ENCODE peak calls at places on chromosomes 12 and 14, in four cellular contexts. One of them, this sample, is unnamed.

GRCh38 chr14:22380511-22381455 is 208.2 kb downstream of the DAD1 start:
- DNase-seq in stimulated activated CD4-positive, alpha-beta T cell treated with anti-CD3 and anti-CD28 coated beads, Interleukin-1b, Interleukin-23, amount 100 ng/mL, for 1 hour: no peak
- DNase-seq in B cell: no peak
- DNase-seq in stimulated activated CD8-positive, alpha-beta memory T cell treated with anti-CD3 and anti-CD28 coated beads, Interleukin-4, amount 100 ng/mL, for 24 hours: no peak
- DNase-seq in this sample: no peak

GRCh38 chr12:65881348-65881961 is 57.2 kb downstream of the HMGA2 start:
- DNase-seq in stimulated activated CD4-positive, alpha-beta T cell treated with anti-CD3 and anti-CD28 coated beads, Interleukin-1b, Interleukin-23, amount 100 ng/mL, for 1 hour: no peak
- DNase-seq in B cell: no peak
- DNase-seq in stimulated activated CD8-positive, alpha-beta memory T cell treated with anti-CD3 and anti-CD28 coated beads, Interleukin-4, amount 100 ng/mL, for 24 hours: no peak
- DNase-seq in this sample: no peak

GRCh38 chr14:103576371-103577024 is 13.7 kb downstream of the COA8 start:
- DNase-seq in stimulated activated CD8-positive, alpha-beta memory T cell treated with anti-CD3 and anti-CD28 coated beads, Interleukin-4, amount 100 ng/mL, for 24 hours: no peak
- DNase-seq in stimulated activated CD4-positive, alpha-beta T cell treated with anti-CD3 and anti-CD28 coated beads, Interleukin-1b, Interleukin-23, amount 100 ng/mL, for 1 hour: no peak
- DNase-seq in B cell: no peak
- DNase-seq in this sample: no peak

GRCh38 chr12:90253674-90254181 is 545.1 kb upstream of the ATP2B1 start:
- DNase-seq in stimulated activated CD4-positive, alpha-beta T cell treated with anti-CD3 and anti-CD28 coated beads, Interleukin-1b, Interleukin-23, amount 100 ng/mL, for 1 hour: no peak
- DNase-seq in stimulated activated CD8-positive, alpha-beta memory T cell treated with anti-CD3 and anti-CD28 coated beads, Interleukin-4, amount 100 ng/mL, for 24 hours: peak; percentile 8
- DNase-seq in B cell: peak; percentile 44
- DNase-seq in this sample: peak; percentile 15

GRCh38 chr12:120361506-120362208 is 7.3 kb downstream of the MSI1 start:
- DNase-seq in stimulated activated CD4-positive, alpha-beta T cell treated with anti-CD3 and anti-CD28 coated beads, Interleukin-1b, Interleukin-23, amount 100 ng/mL, for 1 hour: no peak
- DNase-seq in stimulated activated CD8-positive, alpha-beta memory T cell treated with anti-CD3 and anti-CD28 coated beads, Interleukin-4, amount 100 ng/mL, for 24 hours: no peak
- DNase-seq in B cell: peak; percentile 75
- DNase-seq in this sample: no peak

GRCh38 chr12:101779626-101780025 is 40.4 kb upstream of the SYCP3 start:
- DNase-seq in stimulated activated CD4-positive, alpha-beta T cell treated with anti-CD3 and anti-CD28 coated beads, Interleukin-1b, Interleukin-23, amount 100 ng/mL, for 1 hour: no peak
- DNase-seq in stimulated activated CD8-positive, alpha-beta memory T cell treated with anti-CD3 and anti-CD28 coated beads, Interleukin-4, amount 100 ng/mL, for 24 hours: no peak
- DNase-seq in B cell: no peak
- DNase-seq in this sample: no peak

GRCh38 chr14:99382071-99382640 is 98.5 kb downstream of the SETD3 start:
- DNase-seq in stimulated activated CD4-positive, alpha-beta T cell treated with anti-CD3 and anti-CD28 coated beads, Interleukin-1b, Interleukin-23, amount 100 ng/mL, for 1 hour: no peak
- DNase-seq in stimulated activated CD8-positive, alpha-beta memory T cell treated with anti-CD3 and anti-CD28 coated beads, Interleukin-4, amount 100 ng/mL, for 24 hours: no peak
- DNase-seq in B cell: no peak
- DNase-seq in this sample: no peak

GRCh38 chr12:28780096-28780495 is 369.0 kb upstream of the FAR2 start:
- DNase-seq in B cell: no peak
- DNase-seq in stimulated activated CD4-positive, alpha-beta T cell treated with anti-CD3 and anti-CD28 coated beads, Interleukin-1b, Interleukin-23, amount 100 ng/mL, for 1 hour: no peak
- DNase-seq in stimulated activated CD8-positive, alpha-beta memory T cell treated with anti-CD3 and anti-CD28 coated beads, Interleukin-4, amount 100 ng/mL, for 24 hours: no peak
- DNase-seq in this sample: no peak

GRCh38 chr12:2397356-2398045 is 344.7 kb downstream of the CACNA1C start:
- DNase-seq in stimulated activated CD8-positive, alpha-beta memory T cell treated with anti-CD3 and anti-CD28 coated beads, Interleukin-4, amount 100 ng/mL, for 24 hours: no peak
- DNase-seq in stimulated activated CD4-positive, alpha-beta T cell treated with anti-CD3 and anti-CD28 coated beads, Interleukin-1b, Interleukin-23, amount 100 ng/mL, for 1 hour: no peak
- DNase-seq in B cell: no peak
- DNase-seq in this sample: no peak

GRCh38 chr12:93614917-93615596 is 42.6 kb downstream of the SOCS2 start:
- DNase-seq in B cell: no peak
- DNase-seq in stimulated activated CD8-positive, alpha-beta memory T cell treated with anti-CD3 and anti-CD28 coated beads, Interleukin-4, amount 100 ng/mL, for 24 hours: no peak
- DNase-seq in stimulated activated CD4-positive, alpha-beta T cell treated with anti-CD3 and anti-CD28 coated beads, Interleukin-1b, Interleukin-23, amount 100 ng/mL, for 1 hour: no peak
- DNase-seq in this sample: no peak

GRCh38 chr12:80175307-80175930 is 76.1 kb downstream of the OTOGL start:
- DNase-seq in stimulated activated CD4-positive, alpha-beta T cell treated with anti-CD3 and anti-CD28 coated beads, Interleukin-1b, Interleukin-23, amount 100 ng/mL, for 1 hour: no peak
- DNase-seq in B cell: no peak
- DNase-seq in stimulated activated CD8-positive, alpha-beta memory T cell treated with anti-CD3 and anti-CD28 coated beads, Interleukin-4, amount 100 ng/mL, for 24 hours: no peak
- DNase-seq in this sample: no peak

GRCh38 chr12:40152783-40153383 is 47.0 kb upstream of the SLC2A13 start:
- DNase-seq in B cell: no peak
- DNase-seq in stimulated activated CD8-positive, alpha-beta memory T cell treated with anti-CD3 and anti-CD28 coated beads, Interleukin-4, amount 100 ng/mL, for 24 hours: peak; percentile 15
- DNase-seq in stimulated activated CD4-positive, alpha-beta T cell treated with anti-CD3 and anti-CD28 coated beads, Interleukin-1b, Interleukin-23, amount 100 ng/mL, for 1 hour: peak; percentile 12
- DNase-seq in this sample: peak; percentile 62

GRCh38 chr12:5554711-5555110 is 122.8 kb downstream of the NTF3 start:
- DNase-seq in stimulated activated CD4-positive, alpha-beta T cell treated with anti-CD3 and anti-CD28 coated beads, Interleukin-1b, Interleukin-23, amount 100 ng/mL, for 1 hour: no peak
- DNase-seq in stimulated activated CD8-positive, alpha-beta memory T cell treated with anti-CD3 and anti-CD28 coated beads, Interleukin-4, amount 100 ng/mL, for 24 hours: no peak
- DNase-seq in B cell: no peak
- DNase-seq in this sample: no peak

GRCh38 chr14:89810101-89810500 is 144.4 kb downstream of the EFCAB11 start:
- DNase-seq in B cell: no peak
- DNase-seq in stimulated activated CD8-positive, alpha-beta memory T cell treated with anti-CD3 and anti-CD28 coated beads, Interleukin-4, amount 100 ng/mL, for 24 hours: no peak
- DNase-seq in stimulated activated CD4-positive, alpha-beta T cell treated with anti-CD3 and anti-CD28 coated beads, Interleukin-1b, Interleukin-23, amount 100 ng/mL, for 1 hour: no peak
- DNase-seq in this sample: no peak